ENCODE peak calls at places on chromosomes 7 and 10, in nine cellular contexts. C, V, Q, W, Z, M, F, S and G are unnamed samples. For H3K36me3, the result is how much of the 10 kb centered on the place peaks cover.

GRCh38 chr10:34960983-34961382 is 129.2 kb downstream of the CUL2 start:
- DNase-seq in C (peak), V (peak), Q (no peak), W (peak), Z (no peak), M (no peak), F (peak), S (no peak), G (no peak)

GRCh38 chr7:157432957-157433576 is 96.3 kb downstream of the DNAJB6 start:
- DNase-seq in C (peak), V (no peak), Q (no peak), W (no peak), Z (peak), M (peak), F (peak), S (no peak), G (peak)

GRCh38 chr10:126907423-126907970 is 2.3 kb downstream of the DOCK1 start:
- DNase-seq in C (no peak), V (no peak), Q (no peak), W (peak), Z (no peak), M (no peak), F (no peak), S (no peak), G (no peak)

GRCh38 chr7:37683263-37684120 is at the start of gene GPR141:
- DNase-seq in C (peak), V (no peak), Q (no peak), W (no peak), Z (no peak), M (no peak), F (no peak), S (peak), G (no peak)

GRCh38 chr10:624605-625334 is 64.7 kb downstream of the DIP2C start:
- DNase-seq in C (peak), V (peak), Q (peak), W (peak), Z (no peak), M (no peak), F (peak), S (peak), G (peak)

GRCh38 chr10:11849272-11849671 is 26.1 kb downstream of the PROSER2 start:
- DNase-seq in C (no peak), V (no peak), Q (no peak), W (no peak), Z (no peak), M (no peak), F (no peak), S (no peak), G (no peak)

GRCh38 chr10:31961675-31962074 is 33.0 kb upstream of the ARHGAP12 start:
- DNase-seq in C (no peak), V (no peak), Q (peak), W (no peak), Z (no peak), M (no peak), F (peak), S (no peak), G (no peak)

GRCh38 chr7:15228891-15229290 is 326.3 kb upstream of the DGKB start:
- DNase-seq in C (no peak), V (no peak), Q (no peak), W (no peak), Z (no peak), M (no peak), F (no peak), S (no peak), G (no peak)

GRCh38 chr10:101644002-101644401 is 51.0 kb downstream of the FBXW4 start:
- DNase-seq in C (no peak), V (no peak), Q (no peak), W (peak), Z (peak), M (no peak), F (no peak), S (peak), G (no peak)

GRCh38 chr10:30059209-30060107 is at the start of gene JCAD:
- DNase-seq in C (peak), V (peak), Q (peak), W (peak), Z (peak), M (peak), F (no peak), S (no peak), G (peak)

GRCh38 chr10:78557433-78557925 is 511.3 kb upstream of the ZMIZ1 start:
- DNase-seq in C (no peak), V (no peak), Q (no peak), W (no peak), Z (no peak), M (no peak), F (no peak), S (no peak), G (no peak)

GRCh38 chr7:48244902-48245301 is 73.6 kb downstream of the ABCA13 start:
- DNase-seq in C (peak), V (peak), Q (no peak), W (no peak), Z (no peak), M (no peak), F (peak), S (no peak), G (no peak)

GRCh38 chr7:55155351-55156117 is 136.7 kb downstream of the EGFR start:
- DNase-seq in C (no peak), V (no peak), Q (no peak), W (no peak), Z (no peak), M (no peak), F (no peak), S (no peak), G (no peak)

GRCh38 chr7:2843191-2843685 is 870 bp downstream of the GNA12 start:
- DNase-seq in C (peak), V (no peak), Q (no peak), W (no peak), Z (no peak), M (no peak), F (no peak), S (no peak), G (no peak)
- H3K27ac ChIP-seq in C (peak), V (peak), Q (no peak), W (no peak), Z (no peak), M (peak), F (peak), S (no peak), G (peak)

DNA sequence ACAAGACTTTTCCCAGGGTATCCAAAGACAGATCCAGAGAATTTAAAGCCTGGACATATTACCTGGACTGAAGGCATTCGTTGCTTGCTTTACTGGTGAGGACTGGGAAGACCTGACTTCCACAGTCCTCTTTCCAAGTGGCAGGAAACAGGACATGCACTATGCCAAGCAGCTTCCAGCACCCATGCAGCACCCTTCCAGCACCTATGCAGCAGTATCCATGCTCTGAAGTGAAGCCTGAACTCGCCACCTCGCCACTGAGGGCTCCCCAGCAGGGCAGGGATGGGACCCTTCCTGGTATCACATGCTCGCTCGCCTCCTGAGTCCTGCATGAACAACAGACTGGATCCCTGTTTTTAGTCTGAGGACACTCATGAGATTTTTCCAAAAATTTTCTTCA is 189.9 kb upstream of the KLF14 start:
- DNase-seq in C (no peak), V (no peak), Q (no peak), W (no peak), Z (no peak), M (no peak), F (no peak), S (no peak), G (no peak)
- H3K36me3 ChIP-seq in C (under half), V (under half), Q (under half), W (under half), Z (under half), M (under half), F (under half), S (under half), G (under half)

GRCh38 chr7:5777932-5778331 is 3.5 kb downstream of the RNF216 start:
- DNase-seq in C (no peak), V (no peak), Q (no peak), W (no peak), Z (no peak), M (no peak), F (no peak), S (no peak), G (no peak)

GRCh38 chr7:5776894-5777645 is 4.4 kb downstream of the RNF216 start:
- DNase-seq in C (no peak), V (no peak), Q (no peak), W (no peak), Z (no peak), M (no peak), F (no peak), S (no peak), G (no peak)

GRCh38 chr7:5774790-5775189 is 6.7 kb downstream of the RNF216 start:
- DNase-seq in C (no peak), V (no peak), Q (no peak), W (no peak), Z (no peak), M (no peak), F (no peak), S (no peak), G (no peak)

GRCh38 chr7:5773661-5774086 is 7.8 kb downstream of the RNF216 start:
- DNase-seq in C (peak), V (no peak), Q (peak), W (peak), Z (no peak), M (no peak), F (peak), S (peak), G (no peak)

DNA sequence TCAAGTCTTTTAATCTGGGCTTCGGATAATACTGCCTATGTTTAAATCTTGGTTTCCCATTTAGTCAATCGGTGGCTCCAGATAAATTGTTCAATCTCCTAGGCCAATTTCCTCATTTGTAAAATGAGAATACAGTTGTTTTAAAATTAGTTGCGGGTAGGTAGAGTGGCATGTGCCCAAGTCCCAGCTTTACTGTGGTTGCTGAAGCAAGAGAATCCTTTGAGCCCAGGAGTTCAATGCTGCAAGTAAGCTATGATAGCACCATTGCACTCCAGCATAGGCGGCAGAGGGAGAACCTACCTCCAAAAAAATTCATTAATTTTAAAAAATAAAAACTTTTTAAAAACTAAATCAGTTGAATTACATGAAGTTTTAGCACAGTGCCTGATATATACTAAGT is 7.3 kb downstream of the RNF216 start:
- DNase-seq in C (no peak), V (no peak), Q (no peak), W (no peak), Z (no peak), M (no peak), F (no peak), S (no peak), G (no peak)
- H3K27ac ChIP-seq in C (no peak), V (no peak), Q (peak), W (no peak), Z (no peak), M (no peak), F (peak), S (no peak), G (no peak)

DNA sequence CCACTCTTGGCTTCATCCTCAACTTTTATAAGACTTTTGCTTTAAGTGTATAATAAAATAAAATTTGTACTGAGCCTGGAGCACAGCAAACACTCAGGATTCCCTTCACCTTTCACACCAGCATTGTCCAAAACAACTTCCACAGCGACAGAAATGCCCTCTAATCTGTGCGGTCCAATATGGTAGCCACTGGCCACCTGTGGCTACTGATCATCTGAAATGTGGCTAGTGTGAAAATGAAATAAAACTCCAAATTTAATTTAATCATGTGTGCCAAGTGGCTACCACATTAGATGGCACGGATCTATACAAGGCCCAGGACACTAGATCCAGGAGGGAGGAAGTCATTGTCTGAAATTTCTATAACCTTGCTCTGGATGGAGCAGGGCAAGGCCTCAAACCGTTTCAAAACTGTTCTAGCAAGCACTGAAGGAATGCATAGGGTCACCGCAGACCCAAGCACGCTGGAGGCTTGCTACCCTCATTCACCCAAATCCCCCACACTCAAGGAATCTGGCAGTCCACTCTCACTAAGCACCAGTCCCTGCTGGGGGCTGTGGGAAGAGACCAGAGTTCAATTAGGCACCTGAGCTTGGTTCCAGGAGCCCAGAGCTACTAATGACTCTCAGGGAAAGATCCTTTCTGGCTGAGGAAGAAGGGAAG is 6.3 kb upstream of the MYO1G start:
- DNase-seq in C (no peak), V (no peak), Q (no peak), W (no peak), Z (no peak), M (no peak), F (no peak), S (no peak), G (no peak)
- H3K36me3 ChIP-seq in C (under half), V (under half), Q (under half), W (under half), Z (under half), M (under half), F (under half), S (under half), G (under half)